ENCODE peak calls at places on chromosome 22, in nine cellular contexts. B is SK-N-SH, V is stomach, Q is HCT116, K is spleen, I is GM23338, M is upper lobe of left lung, N is K562, L is transverse colon. O is an unnamed sample.

GRCh38 chr22:38474003-38474607 is 6.2 kb downstream of the KDELR3 start:
- DNase-seq in L (no peak), V (no peak), N (no peak), I (no peak), M (peak), Q (no peak), K (no peak), B (no peak), O (peak)

GRCh38 chr22:39135092-39135896 is 17.2 kb downstream of the CBX7 start:
- DNase-seq in L (peak), N (peak), M (no peak), B (peak), K (peak), Q (peak), V (no peak), I (peak), O (no peak)

GRCh38 chr22:19877626-19878339 is 23.1 kb upstream of the GNB1L start:
- DNase-seq in K (peak), I (no peak), M (peak), Q (no peak), L (no peak), V (no peak), N (no peak), B (no peak), O (peak)

GRCh38 chr22:19713650-19714319 is 518 bp upstream of the SEPTIN5 start:
- DNase-seq in Q (no peak), L (no peak), V (no peak), B (peak), M (no peak), I (peak), N (no peak), K (peak), O (no peak)

GRCh38 chr22:46360891-46361290 is 25.4 kb downstream of the TRMU start:
- DNase-seq in L (no peak), N (no peak), M (no peak), I (no peak), B (no peak), Q (no peak), K (peak), V (no peak), O (no peak)

GRCh38 chr22:46353483-46354105 is 18.1 kb downstream of the TRMU start:
- DNase-seq in V (peak), K (no peak), B (no peak), L (no peak), Q (no peak), N (no peak), M (no peak), I (no peak), O (no peak)

GRCh38 chr22:44353063-44353440 is 40.3 kb upstream of the SHISAL1 start:
- DNase-seq in I (no peak), M (no peak), L (no peak), N (no peak), B (no peak), V (no peak), K (peak), Q (no peak), O (peak)

GRCh38 chr22:37501610-37502341 is 15.6 kb upstream of the MFNG start:
- DNase-seq in I (no peak), V (peak), M (peak), L (peak), N (peak), B (no peak), Q (no peak), K (no peak), O (no peak)

GRCh38 chr22:39292561-39293074 is 26.8 kb downstream of the RPL3 start:
- DNase-seq in L (peak), N (peak), M (peak), B (no peak), Q (peak), I (peak), K (peak), V (peak), O (peak)

GRCh38 chr22:29346659-29347058 is 31.2 kb upstream of the RASL10A start:
- DNase-seq in L (no peak), Q (no peak), V (peak), N (no peak), K (no peak), M (no peak), B (no peak), I (no peak), O (no peak)

GRCh38 chr22:22397292-22397870 is 111.2 kb downstream of the ZNF280B start:
- DNase-seq in L (no peak), I (peak), M (no peak), N (peak), B (no peak), V (no peak), K (no peak), Q (peak), O (no peak)

GRCh38 chr22:41256254-41256897 is 15.6 kb upstream of the CHADL start:
- DNase-seq in L (no peak), K (no peak), V (no peak), I (no peak), B (no peak), Q (no peak), M (no peak), N (no peak), O (no peak)

GRCh38 chr22:38032681-38033521 is 24.3 kb upstream of the PICK1 start:
- DNase-seq in Q (no peak), M (no peak), I (no peak), L (no peak), B (no peak), N (no peak), V (no peak), K (no peak), O (no peak)

GRCh38 chr22:36757608-36758220 is 18.2 kb downstream of the IFT27 start:
- DNase-seq in V (peak), K (peak), L (peak), M (peak), I (peak), B (peak), Q (peak), N (peak), O (peak)

GRCh38 chr22:29607426-29607825 is 4.0 kb downstream of the NF2 start:
- DNase-seq in N (no peak), K (no peak), I (no peak), V (no peak), B (no peak), M (no peak), Q (no peak), L (no peak), O (no peak)

GRCh38 chr22:45617948-45618347 is 53.7 kb upstream of the ATXN10 start:
- DNase-seq in M (no peak), Q (no peak), N (no peak), V (no peak), I (no peak), L (no peak), K (no peak), B (no peak), O (no peak)

GRCh38 chr22:29635734-29636357 is 32.4 kb downstream of the NF2 start:
- DNase-seq in M (no peak), Q (peak), B (peak), K (no peak), V (no peak), N (peak), I (peak), L (no peak), O (no peak)

GRCh38 chr22:29726512-29727247 is 6.9 kb downstream of the CABP7 start:
- DNase-seq in I (no peak), N (no peak), M (no peak), V (no peak), L (no peak), Q (no peak), B (no peak), K (no peak), O (no peak)

GRCh38 chr22:37999640-38000272 is 15.4 kb upstream of the SOX10 start:
- DNase-seq in Q (peak), K (no peak), L (no peak), V (no peak), I (no peak), B (no peak), N (no peak), M (no peak), O (no peak)

GRCh38 chr22:28628766-28629165 is 50.9 kb downstream of the TTC28 start:
- DNase-seq in N (no peak), M (no peak), L (no peak), B (no peak), K (no peak), Q (no peak), I (no peak), V (no peak), O (no peak)

GRCh38 chr22:21960200-21961126 is 7.8 kb upstream of the PPM1F start:
- DNase-seq in N (no peak), V (no peak), B (no peak), Q (no peak), I (no peak), L (no peak), K (no peak), M (no peak), O (no peak)

GRCh38 chr22:44765571-44766285 is 13.4 kb downstream of the ARHGAP8 start:
- DNase-seq in I (no peak), M (peak), V (peak), L (no peak), Q (no peak), B (no peak), K (peak), N (no peak), O (no peak)

GRCh38 chr22:43081968-43082367 is 7.2 kb downstream of the TTLL1 start:
- DNase-seq in L (no peak), I (no peak), Q (no peak), V (no peak), N (no peak), M (no peak), B (no peak), K (no peak), O (no peak)
- TF ChIP-seq CTCF in L (no peak), I (no peak), Q (no peak), V (no peak), N (no peak), M (no peak), B (no peak), K (no peak), O (no peak)

GRCh38 chr22:17159504-17159951 is 451 bp upstream of the HDHD5 start:
- DNase-seq in K (no peak), Q (peak), V (peak), M (peak), L (peak), N (no peak), B (no peak), I (peak), O (no peak)

GRCh38 chr22:17157714-17158113 is 1.4 kb downstream of the HDHD5 start:
- DNase-seq in N (no peak), M (no peak), K (no peak), Q (no peak), V (no peak), L (no peak), B (no peak), I (no peak), O (no peak)

GRCh38 chr22:17155941-17156340 is 3.1 kb downstream of the HDHD5 start:
- DNase-seq in N (peak), V (no peak), M (no peak), B (no peak), K (no peak), Q (no peak), I (no peak), L (no peak), O (no peak)

GRCh38 chr22:17158176-17158567 is 905 bp downstream of the HDHD5 start:
- DNase-seq in K (no peak), N (no peak), L (no peak), V (no peak), I (no peak), M (no peak), Q (no peak), B (no peak), O (no peak)

GRCh38 chr22:17158568-17159503 is at the start of gene HDHD5:
- DNase-seq in N (peak), L (peak), Q (peak), B (peak), M (peak), V (peak), K (peak), I (peak), O (peak)
- TF ChIP-seq POLR2AphosphoS5 in N (no peak), L (peak), Q (peak), B (no peak), M (peak), V (peak), K (peak), I (peak), O (no peak)

GRCh38 chr22:31639640-31640039 is 22.4 kb downstream of the PISD start:
- DNase-seq in V (peak), Q (no peak), I (no peak), K (no peak), N (no peak), M (peak), B (no peak), L (peak), O (no peak)

GRCh38 chr22:31635638-31636306 is 26.2 kb downstream of the PISD start:
- DNase-seq in M (peak), V (peak), Q (no peak), L (no peak), K (no peak), N (no peak), I (no peak), B (no peak), O (no peak)

GRCh38 chr22:31637938-31638618 is 23.9 kb downstream of the PISD start:
- DNase-seq in K (peak), B (no peak), N (no peak), V (no peak), L (peak), M (peak), Q (no peak), I (no peak), O (no peak)

DNA sequence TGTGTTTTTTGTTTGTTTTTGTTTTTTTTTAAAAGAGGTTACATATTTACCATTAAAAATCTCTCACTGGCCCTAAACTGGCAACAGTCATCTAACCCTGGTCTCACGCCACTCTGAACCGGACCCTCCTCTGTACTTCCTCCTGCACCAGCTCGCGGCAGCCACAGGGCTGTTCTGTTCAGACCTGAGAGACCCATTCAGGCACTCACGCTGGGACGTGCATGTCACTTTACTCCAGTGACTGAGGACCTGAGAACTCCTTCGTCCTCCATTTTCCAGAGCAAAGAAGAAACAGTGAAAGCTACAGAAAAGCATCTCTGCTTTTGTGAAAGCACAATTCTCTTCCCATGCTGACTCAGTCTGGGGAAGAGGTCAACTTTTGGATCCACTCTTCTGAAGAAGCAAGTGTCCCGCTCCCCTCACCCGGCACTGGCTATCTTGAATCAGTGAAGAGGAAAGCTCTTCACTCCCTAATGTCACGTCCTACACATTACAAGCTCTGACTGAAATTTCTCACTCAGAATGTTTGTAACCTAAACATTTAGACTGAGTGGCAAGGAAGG is 24.6 kb downstream of the PISD start:
- DNase-seq in Q (no peak), I (peak), K (peak), N (no peak), V (no peak), B (no peak), M (peak), L (no peak), O (no peak)
- TF ChIP-seq CTCF in Q (no peak), I (no peak), K (peak), N (no peak), V (no peak), B (no peak), M (no peak), L (no peak), O (no peak)

GRCh38 chr22:33854724-33855123 is 65.6 kb downstream of the LARGE1 start:
- DNase-seq in V (no peak), N (no peak), K (no peak), I (no peak), Q (no peak), L (no peak), B (no peak), M (no peak), O (no peak)
- TF ChIP-seq POLR2AphosphoS5 in V (no peak), N (no peak), K (no peak), I (no peak), Q (no peak), L (no peak), B (no peak), M (no peak), O (no peak)

DNA sequence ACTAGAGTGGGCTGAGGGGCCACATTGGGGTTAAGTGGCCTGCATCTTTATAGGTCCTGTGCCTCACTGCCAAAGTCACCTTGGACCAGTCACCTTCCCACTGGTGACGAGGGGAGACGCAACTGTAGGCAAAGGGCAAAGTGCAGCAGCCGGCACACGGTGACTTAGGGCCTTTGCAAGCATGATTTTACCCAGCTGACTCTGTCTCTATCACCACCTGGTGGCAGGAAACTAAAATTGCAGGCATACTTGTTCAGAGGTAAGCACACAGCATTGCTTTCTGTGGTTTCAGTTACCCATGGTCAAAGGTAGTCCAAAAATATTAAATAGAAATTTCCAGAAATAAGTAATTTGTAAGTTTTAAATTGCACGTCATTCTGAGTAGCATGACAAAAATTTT is 1164.4 kb downstream of the BRD1 start:
- DNase-seq in V (no peak), I (peak), M (no peak), Q (peak), B (no peak), N (peak), L (no peak), K (no peak), O (no peak)
- TF ChIP-seq CTCF in V (no peak), I (peak), M (no peak), Q (no peak), B (peak), N (peak), L (no peak), K (no peak), O (no peak)

GRCh38 chr22:24175160-24175808 is 6.0 kb upstream of the SUSD2 start:
- DNase-seq in M (peak), I (peak), V (peak), Q (peak), K (peak), N (peak), B (peak), L (peak), O (peak)
- TF ChIP-seq POLR2AphosphoS5 in M (peak), I (no peak), V (no peak), Q (no peak), K (peak), N (no peak), B (no peak), L (no peak), O (no peak)

GRCh38 chr22:25169278-25170031 is 30.2 kb upstream of the CRYBB3 start:
- DNase-seq in L (no peak), M (peak), B (no peak), N (no peak), I (no peak), Q (peak), V (no peak), K (no peak), O (no peak)

GRCh38 chr22:25170426-25170980 is 29.2 kb upstream of the CRYBB3 start:
- DNase-seq in K (no peak), M (no peak), I (no peak), V (no peak), Q (no peak), N (no peak), L (no peak), B (no peak), O (no peak)

GRCh38 chr22:25174156-25174887 is 25.3 kb upstream of the CRYBB3 start:
- DNase-seq in K (no peak), N (no peak), V (no peak), L (no peak), I (no peak), B (no peak), Q (no peak), M (no peak), O (no peak)

GRCh38 chr22:25174888-25175411 is 24.7 kb upstream of the CRYBB3 start:
- DNase-seq in K (no peak), N (no peak), V (no peak), M (no peak), B (no peak), Q (no peak), L (no peak), I (no peak), O (no peak)

DNA sequence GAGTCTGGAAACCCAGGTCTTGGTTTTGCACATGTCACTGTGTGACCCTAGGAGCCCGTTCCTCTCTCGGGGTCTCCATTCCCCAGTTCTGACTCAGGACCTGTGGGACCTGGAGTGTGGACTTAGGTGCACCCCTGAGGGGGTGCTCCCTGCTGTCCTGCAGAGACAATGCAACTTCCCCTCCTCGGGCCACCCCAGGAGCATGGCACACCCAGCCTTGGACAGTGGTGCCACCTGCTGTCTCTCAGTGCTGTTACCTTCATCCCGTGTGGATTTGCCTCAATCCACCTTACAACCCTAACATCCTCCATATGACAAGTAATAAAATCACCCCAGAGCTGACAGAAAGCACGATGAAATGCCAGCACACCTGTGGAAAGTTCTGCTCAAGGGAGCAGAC is 27.5 kb upstream of the CRYBB3 start:
- DNase-seq in M (peak), L (peak), V (peak), I (no peak), N (no peak), B (peak), Q (peak), K (no peak), O (no peak)
- TF ChIP-seq CTCF in M (peak), L (peak), V (peak), I (peak), N (peak), B (peak), Q (peak), K (no peak), O (no peak)